ENCODE peak calls at places on chromosome 21, in four cellular contexts. R is skeletal muscle cell; C is stimulated activated CD4-positive, alpha-beta T cell treated with anti-CD3 and anti-CD28 coated beads, Interleukin-4, amount 100 ng/mL, for 48 hours; M is lower lobe of right lung. E is an unnamed sample.

GRCh38 chr21:42561742-42562141 is 48.1 kb downstream of the SLC37A1 start:
- DNase-seq in R (no peak), C (no peak), M (peak; percentile 44), E (no peak)

GRCh38 chr21:37087188-37087587 is 14.1 kb downstream of the TTC3 start:
- DNase-seq in C (no peak), M (no peak), R (no peak), E (peak; percentile 72)

GRCh38 chr21:33760641-33761103 is 118.4 kb downstream of the ITSN1 start:
- DNase-seq in M (no peak), C (no peak), R (no peak), E (peak; percentile 93)

GRCh38 chr21:35266546-35266945 is 217.4 kb upstream of the RUNX1 start:
- DNase-seq in R (no peak), C (no peak), M (no peak), E (no peak)

GRCh38 chr21:35467536-35467935 is 418.4 kb upstream of the RUNX1 start:
- DNase-seq in R (no peak), C (no peak), M (no peak), E (peak; percentile 18)

GRCh38 chr21:15614757-15615156 is 115.0 kb upstream of the USP25 start:
- DNase-seq in M (no peak), R (no peak), C (no peak), E (no peak)

GRCh38 chr21:21029159-21029558 is 30.9 kb downstream of the NCAM2 start:
- DNase-seq in C (no peak), R (peak; percentile 21), M (no peak), E (no peak)

GRCh38 chr21:31397515-31397926 is 53.5 kb upstream of the TIAM1 start:
- DNase-seq in M (no peak), R (no peak), C (no peak), E (no peak)

GRCh38 chr21:43331962-43332458 is 94.9 kb downstream of the SIK1 start:
- DNase-seq in C (no peak), R (peak; percentile 91), M (peak; percentile 71), E (peak; percentile 70)

GRCh38 chr21:38166214-38166547 is 90.6 kb upstream of the KCNJ15 start:
- DNase-seq in R (no peak), M (no peak), C (no peak), E (no peak)